ENCODE peak calls at places on chromosome 14, in four cellular contexts. Q is stimulated activated CD4-positive, alpha-beta T cell treated with anti-CD3 and anti-CD28 coated beads, Interleukin-1b, Interleukin-23, amount 100 ng/mL, for 24 hours; U is stimulated activated CD8-positive, alpha-beta memory T cell treated with anti-CD3 and anti-CD28 coated beads, Interleukin-4, amount 100 ng/mL, for 24 hours; Z is Kasumi-1. J is an unnamed sample.

GRCh38 chr14:68468437-68469207 is 324.2 kb downstream of the ZFP36L1 start:
- DNase-seq in U (peak; percentile 16), Z (no peak), Q (no peak), J (no peak)

GRCh38 chr14:67396381-67396965 is 15.5 kb downstream of the PLEK2 start:
- DNase-seq in U (no peak), Q (no peak), Z (no peak), J (no peak)

GRCh38 chr14:54106802-54107377 is 150.3 kb upstream of the BMP4 start:
- DNase-seq in Z (no peak), Q (no peak), U (no peak), J (no peak)

GRCh38 chr14:54257424-54257823 is 139.4 kb upstream of the CDKN3 start:
- DNase-seq in Z (no peak), U (no peak), Q (no peak), J (no peak)

GRCh38 chr14:22560638-22561365 is 28.2 kb downstream of the DAD1 start:
- DNase-seq in U (no peak), Q (no peak), Z (no peak), J (no peak)

GRCh38 chr14:77989441-77989891 is 180.7 kb upstream of the NRXN3 start:
- DNase-seq in Q (no peak), Z (no peak), U (no peak), J (no peak)

GRCh38 chr14:83993545-83993944 is 1536.4 kb upstream of the FLRT2 start:
- DNase-seq in U (no peak), Q (no peak), Z (no peak), J (no peak)

GRCh38 chr14:59274991-59275391 is 86.5 kb downstream of the DAAM1 start:
- DNase-seq in U (no peak), Z (no peak), Q (no peak), J (no peak)

GRCh38 chr14:104865069-104865630 is at the start of gene CEP170B:
- DNase-seq in Z (no peak), Q (no peak), U (no peak), J (peak; percentile 87)

GRCh38 chr14:94387051-94388026 is 1.1 kb downstream of the SERPINA1 start:
- DNase-seq in Q (no peak), Z (no peak), U (no peak), J (no peak)

GRCh38 chr14:57831981-57832380 is 33.9 kb downstream of the SLC35F4 start:
- DNase-seq in Z (no peak), Q (no peak), U (no peak), J (no peak)

GRCh38 chr14:99253890-99254289 is 18.1 kb downstream of the BCL11B start:
- DNase-seq in Z (no peak), Q (no peak), U (no peak), J (no peak)

GRCh38 chr14:97707603-97708002 is 910.4 kb downstream of the VRK1 start:
- DNase-seq in Z (no peak), U (no peak), Q (no peak), J (no peak)

GRCh38 chr14:73462815-73463214 is 4.5 kb upstream of the NUMB start:
- DNase-seq in U (no peak), Z (no peak), Q (no peak), J (no peak)

GRCh38 chr14:72603639-72604038 is 290.3 kb downstream of the DPF3 start:
- DNase-seq in U (no peak), Q (no peak), Z (no peak), J (no peak)

GRCh38 chr14:72615511-72616121 is 278.3 kb downstream of the DPF3 start:
- DNase-seq in Q (no peak), Z (no peak), U (no peak), J (no peak)

GRCh38 chr14:44914849-44915248 is 46.9 kb downstream of the KLHL28 start:
- DNase-seq in Q (no peak), Z (no peak), U (no peak), J (no peak)

GRCh38 chr14:75223664-75224154 is 47.3 kb upstream of the TMED10 start:
- DNase-seq in Q (no peak), U (no peak), Z (peak; percentile 88), J (no peak)

GRCh38 chr14:76514599-76514998 is 138.7 kb downstream of the ESRRB start:
- DNase-seq in Z (peak; percentile 57), Q (no peak), U (no peak), J (peak; percentile 32)

GRCh38 chr14:105041841-105042765 is 21.2 kb upstream of the CDCA4 start:
- DNase-seq in Z (no peak), Q (no peak), U (no peak), J (no peak)

GRCh38 chr14:71486274-71486673 is 446.0 kb upstream of the RGS6 start:
- DNase-seq in U (no peak), Z (no peak), Q (no peak), J (no peak)

GRCh38 chr14:20998674-20999366 is at the start of gene SLC39A2:
- DNase-seq in U (no peak), Z (peak; percentile 18), Q (no peak), J (no peak)

GRCh38 chr14:104178279-104178678 is 39.9 kb downstream of the KIF26A start:
- DNase-seq in U (no peak), Z (no peak), Q (no peak), J (no peak)

GRCh38 chr14:99476864-99477263 is 3.8 kb downstream of the SETD3 start:
- DNase-seq in Z (peak; percentile 59), Q (no peak), U (no peak), J (no peak)

GRCh38 chr14:105448706-105449111 is 25.9 kb upstream of the CRIP2 start:
- DNase-seq in Z (peak; percentile 17), Q (peak; percentile 16), U (peak; percentile 52), J (peak; percentile 96)

GRCh38 chr14:69610859-69611263 is 535 bp upstream of the SUSD6 start:
- DNase-seq in Z (no peak), U (no peak), Q (no peak), J (no peak)

GRCh38 chr14:33914676-33915516 is 36.0 kb downstream of the EGLN3 start:
- DNase-seq in Z (no peak), Q (no peak), U (no peak), J (no peak)

GRCh38 chr14:96493178-96493577 is 9.0 kb upstream of the PAPOLA start:
- DNase-seq in Q (no peak), Z (no peak), U (no peak), J (no peak)

GRCh38 chr14:89477391-89477790 is 60.4 kb upstream of the FOXN3 start:
- DNase-seq in Q (no peak), Z (no peak), U (no peak), J (no peak)

GRCh38 chr14:94595912-94596311 is 14.7 kb downstream of the SERPINA5 start:
- DNase-seq in Q (no peak), U (no peak), Z (no peak), J (no peak)

GRCh38 chr14:36271222-36271621 is 49.2 kb downstream of the MBIP start:
- DNase-seq in Z (peak; percentile 24), U (no peak), Q (no peak), J (no peak)

GRCh38 chr14:43041207-43041606 is 1434.5 kb downstream of the LRFN5 start:
- DNase-seq in U (no peak), Z (no peak), Q (no peak), J (no peak)

GRCh38 chr14:68894123-68894522 is 85.0 kb downstream of the ACTN1 start:
- DNase-seq in Z (no peak), Q (no peak), U (no peak), J (no peak)